ENCODE peak calls at places on chromosome 3, in four cellular contexts. N, D, E and O are unnamed samples. For H4K20me1, the result is how much of the 10 kb centered on the place peaks cover.

GRCh38 chr3:149625795-149626194 is 32.0 kb downstream of the WWTR1 start:
- DNase-seq in N (no peak), D (no peak), E (no peak), O (no peak)

GRCh38 chr3:193605876-193606275 is 12.9 kb downstream of the OPA1 start:
- DNase-seq in N (peak), D (peak), E (no peak), O (peak)

GRCh38 chr3:190225186-190225692 is 97.0 kb downstream of the CLDN1 start:
- DNase-seq in N (peak), D (no peak), E (no peak), O (peak)

GRCh38 chr3:127786358-127787070 is 35.8 kb downstream of the MGLL start:
- DNase-seq in N (peak), D (no peak), E (no peak), O (no peak)

GRCh38 chr3:134065252-134065651 is 35.5 kb upstream of the SLCO2A1 start:
- DNase-seq in N (no peak), D (no peak), E (no peak), O (no peak)

GRCh38 chr3:59766165-59766872 is 716.5 kb upstream of the CFAP20DC start:
- DNase-seq in N (peak), D (no peak), E (no peak), O (no peak)

GRCh38 chr3:110806924-110807323 is 264.7 kb upstream of the NECTIN3 start:
- DNase-seq in N (peak), D (no peak), E (no peak), O (peak)

GRCh38 chr3:45034612-45035252 is 8.6 kb downstream of the CLEC3B start:
- DNase-seq in N (no peak), D (no peak), E (no peak), O (no peak)

GRCh38 chr3:181555681-181556080 is 156.0 kb upstream of the SOX2 start:
- DNase-seq in N (no peak), D (no peak), E (no peak), O (no peak)

GRCh38 chr3:126895178-126896066 is 87.5 kb upstream of the PLXNA1 start:
- DNase-seq in N (peak), D (peak), E (no peak), O (no peak)

GRCh38 chr3:52029535-52029934 is 26.8 kb downstream of the DUSP7 start:
- DNase-seq in N (no peak), D (no peak), E (no peak), O (no peak)

GRCh38 chr3:54213910-54214309 is 91.6 kb downstream of the CACNA2D3 start:
- DNase-seq in N (no peak), D (no peak), E (no peak), O (no peak)
- TF ChIP-seq BHLHE40 in N (no peak), D (no peak), E (no peak), O (no peak)

GRCh38 chr3:106420628-106421027 is 551.8 kb upstream of the CBLB start:
- DNase-seq in N (no peak), D (no peak), E (no peak), O (no peak)

GRCh38 chr3:106428565-106428994 is 559.8 kb upstream of the CBLB start:
- DNase-seq in N (peak), D (peak), E (no peak), O (no peak)

GRCh38 chr3:106421928-106422327 is 553.1 kb upstream of the CBLB start:
- DNase-seq in N (peak), D (no peak), E (no peak), O (no peak)

GRCh38 chr3:106425021-106425420 is 556.2 kb upstream of the CBLB start:
- DNase-seq in N (peak), D (no peak), E (no peak), O (no peak)

GRCh38 chr3:106423321-106424225 is 554.8 kb upstream of the CBLB start:
- DNase-seq in N (no peak), D (no peak), E (no peak), O (no peak)
- H4K20me1 ChIP-seq in N (under half), D (under half), E (under half), O (under half)

DNA sequence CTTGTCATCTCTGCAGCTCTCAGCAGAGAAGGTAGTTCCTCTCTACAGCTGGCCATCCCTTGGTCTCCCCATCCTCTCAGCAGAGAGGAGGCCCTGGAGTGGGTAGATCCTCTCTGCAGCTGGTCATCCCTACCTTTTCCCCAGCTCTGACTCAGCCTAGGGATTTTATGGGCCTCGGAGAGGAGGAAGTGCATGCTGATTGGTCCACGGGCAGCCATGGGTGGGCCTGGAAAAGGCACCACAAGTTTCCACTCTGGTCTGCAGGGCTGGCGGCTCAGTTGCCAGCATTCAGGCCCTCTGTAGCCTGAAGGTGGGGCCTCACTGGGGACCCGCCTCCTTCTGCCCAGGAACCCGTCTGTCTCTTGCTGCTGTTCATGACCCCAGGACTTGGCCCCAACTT is 36.9 kb downstream of the NR1D2 start:
- DNase-seq in N (no peak), D (no peak), E (no peak), O (no peak)
- TF ChIP-seq BHLHE40 in N (no peak), D (no peak), E (no peak), O (no peak)

GRCh38 chr3:185717121-185717520 is 107.7 kb downstream of the IGF2BP2 start:
- DNase-seq in N (peak), D (no peak), E (no peak), O (no peak)

GRCh38 chr3:185720326-185720725 is 104.5 kb downstream of the IGF2BP2 start:
- DNase-seq in N (no peak), D (no peak), E (no peak), O (no peak)

GRCh38 chr3:185716436-185717090 is 108.3 kb downstream of the IGF2BP2 start:
- DNase-seq in N (no peak), D (no peak), E (no peak), O (no peak)

GRCh38 chr3:185717627-185718330 is 107.1 kb downstream of the IGF2BP2 start:
- DNase-seq in N (no peak), D (no peak), E (no peak), O (peak)

GRCh38 chr3:185718736-185719456 is 105.9 kb downstream of the IGF2BP2 start:
- DNase-seq in N (no peak), D (no peak), E (no peak), O (no peak)
- H4K20me1 ChIP-seq in N (half or more), D (under half), E (under half), O (half or more)

GRCh38 chr3:64885055-64885454 is 197.3 kb upstream of the ADAMTS9 start:
- DNase-seq in N (no peak), D (no peak), E (no peak), O (no peak)

GRCh38 chr3:64888165-64888564 is 200.4 kb upstream of the ADAMTS9 start:
- DNase-seq in N (peak), D (no peak), E (no peak), O (no peak)

GRCh38 chr3:64889991-64890390 is 202.2 kb upstream of the ADAMTS9 start:
- DNase-seq in N (peak), D (no peak), E (no peak), O (no peak)

GRCh38 chr3:64890466-64890865 is 202.7 kb upstream of the ADAMTS9 start:
- DNase-seq in N (no peak), D (no peak), E (no peak), O (no peak)

DNA sequence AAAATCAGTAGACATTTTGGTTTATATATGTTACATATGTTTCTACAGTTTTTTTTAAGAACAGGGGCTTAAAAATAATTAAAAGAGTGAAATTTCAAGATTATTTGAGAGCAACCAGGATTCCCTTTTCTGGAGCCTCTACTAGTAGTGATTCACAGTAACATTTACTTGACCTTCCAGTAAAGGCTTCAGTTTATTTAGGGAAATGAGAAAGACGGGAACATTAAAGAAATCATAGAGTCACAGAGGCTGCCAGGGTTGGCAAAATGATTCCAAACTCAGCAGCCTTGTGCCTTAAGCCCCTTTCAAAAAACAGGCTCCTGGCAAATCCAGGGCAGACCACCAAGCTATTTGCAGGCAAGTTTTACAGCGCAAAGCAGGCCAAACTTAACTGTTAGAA is 201.0 kb upstream of the ADAMTS9 start:
- DNase-seq in N (peak), D (no peak), E (no peak), O (no peak)
- TF ChIP-seq BHLHE40 in N (no peak), D (no peak), E (no peak), O (no peak)

GRCh38 chr3:184593923-184594303 is 32.3 kb downstream of the EPHB3 start:
- DNase-seq in N (no peak), D (no peak), E (no peak), O (no peak)
- H4K20me1 ChIP-seq in N (under half), D (under half), E (under half), O (under half)

GRCh38 chr3:19293295-19293694 is 145.0 kb downstream of the KCNH8 start:
- DNase-seq in N (no peak), D (no peak), E (no peak), O (no peak)
- TF ChIP-seq BHLHE40 in N (no peak), D (no peak), E (no peak), O (no peak)